ENCODE peak calls at places on chromosomes 3 and 15, in ten cellular contexts. V, I, U, R, O, M, C, Y, K and B are unnamed samples.

GRCh38 chr3:134009345-134010000 is 20.3 kb downstream of the SLCO2A1 start:
- DNase-seq in V (no peak), O (no peak), C (no peak), K (no peak), U (no peak), I (no peak), Y (peak), M (no peak), R (no peak), B (no peak)

GRCh38 chr3:151445283-151446001 is 15.4 kb downstream of the IGSF10 start:
- DNase-seq in U (no peak), I (no peak), O (no peak), V (no peak), Y (peak), C (no peak), M (peak), R (no peak), K (no peak), B (no peak)

GRCh38 chr3:72629191-72629611 is 219.0 kb downstream of the SHQ1 start:
- DNase-seq in I (no peak), U (peak), C (peak), O (no peak), K (no peak), V (no peak), M (peak), R (no peak), Y (no peak), B (no peak)

GRCh38 chr3:21914451-21914850 is 163.4 kb upstream of the ZNF385D start:
- DNase-seq in I (no peak), M (no peak), K (no peak), R (no peak), U (no peak), Y (peak), V (no peak), O (no peak), C (no peak), B (no peak)

GRCh38 chr3:56469141-56469540 is 874 bp upstream of the ERC2 start:
- DNase-seq in O (no peak), K (no peak), M (no peak), R (no peak), U (no peak), V (no peak), I (no peak), Y (no peak), C (no peak), B (no peak)

GRCh38 chr3:190076138-190076537 is 44.6 kb downstream of the P3H2 start:
- DNase-seq in K (no peak), O (no peak), U (no peak), C (no peak), V (no peak), Y (no peak), I (no peak), M (no peak), R (no peak), B (no peak)

GRCh38 chr3:32432711-32433530 is 41.3 kb downstream of the CMTM7 start:
- DNase-seq in M (no peak), V (no peak), R (no peak), I (no peak), O (peak), U (no peak), K (no peak), C (no peak), Y (peak), B (no peak)

GRCh38 chr15:59200560-59200959 is 6.1 kb upstream of the LDHAL6B start:
- DNase-seq in U (no peak), R (no peak), I (no peak), Y (no peak), O (no peak), V (no peak), M (no peak), C (no peak), K (no peak), B (no peak)

GRCh38 chr3:72887723-72888545 is at the start of gene GXYLT2:
- DNase-seq in K (no peak), U (peak), O (peak), I (no peak), V (peak), M (no peak), R (no peak), Y (peak), C (peak), B (peak)

GRCh38 chr3:31226331-31226730 is 306.4 kb upstream of the STT3B start:
- DNase-seq in U (no peak), M (no peak), R (no peak), V (peak), I (no peak), O (no peak), K (no peak), C (no peak), Y (no peak), B (no peak)

GRCh38 chr3:174873832-174874231 is 14.7 kb downstream of the NAALADL2 start:
- DNase-seq in K (no peak), M (no peak), V (no peak), O (no peak), U (no peak), I (no peak), C (no peak), Y (no peak), R (no peak), B (no peak)

GRCh38 chr15:96542130-96542770 is 211.8 kb downstream of the NR2F2 start:
- DNase-seq in K (no peak), U (no peak), R (no peak), O (no peak), M (no peak), Y (no peak), V (no peak), C (no peak), I (no peak), B (no peak)

GRCh38 chr3:150377601-150378466 is 30.3 kb upstream of the TSC22D2 start:
- DNase-seq in O (no peak), R (no peak), V (no peak), I (no peak), K (no peak), Y (no peak), M (no peak), C (no peak), U (no peak), B (no peak)

GRCh38 chr3:141360888-141361598 is 7.3 kb upstream of the ZBTB38 start:
- DNase-seq in O (no peak), R (no peak), M (no peak), V (no peak), U (peak), I (peak), Y (peak), K (peak), C (peak), B (no peak)

GRCh38 chr3:72617420-72618024 is 230.7 kb downstream of the SHQ1 start:
- DNase-seq in Y (no peak), K (no peak), V (no peak), U (no peak), O (no peak), M (no peak), I (no peak), R (no peak), C (no peak), B (no peak)

GRCh38 chr15:96270581-96271172 is 59.8 kb upstream of the NR2F2 start:
- DNase-seq in O (no peak), V (no peak), I (no peak), M (no peak), U (no peak), R (no peak), K (no peak), Y (peak), C (no peak), B (no peak)

GRCh38 chr3:98952404-98952803 is 50.9 kb upstream of the DCBLD2 start:
- DNase-seq in M (no peak), K (no peak), Y (no peak), R (no peak), V (no peak), O (no peak), I (no peak), C (no peak), U (no peak), B (no peak)

GRCh38 chr3:194255252-194256039 is 95.7 kb downstream of the CPN2 start:
- DNase-seq in M (peak), V (peak), R (no peak), Y (peak), K (no peak), C (peak), U (peak), I (no peak), O (peak), B (peak)

GRCh38 chr3:149151843-149152242 is 22.4 kb downstream of the HPS3 start:
- DNase-seq in V (no peak), K (no peak), C (no peak), I (no peak), M (no peak), U (peak), R (no peak), Y (peak), O (no peak), B (no peak)

GRCh38 chr3:87350367-87351199 is 74.2 kb upstream of the POU1F1 start:
- DNase-seq in V (no peak), C (no peak), K (no peak), Y (peak), U (peak), M (no peak), I (peak), R (peak), O (no peak), B (no peak)

GRCh38 chr3:125043599-125044151 is 12.1 kb downstream of the HEG1 start:
- DNase-seq in C (no peak), V (no peak), I (peak), O (no peak), U (no peak), R (no peak), K (no peak), M (no peak), Y (no peak), B (no peak)

GRCh38 chr3:77456881-77457280 is 417.0 kb downstream of the ROBO2 start:
- DNase-seq in Y (no peak), U (no peak), K (no peak), M (no peak), R (no peak), O (no peak), V (no peak), I (no peak), C (no peak), B (no peak)

GRCh38 chr15:22258402-22259150 is 178.2 kb downstream of the OR4M2 start:
- DNase-seq in K (no peak), V (peak), O (no peak), R (no peak), M (no peak), I (no peak), Y (no peak), C (no peak), U (no peak), B (no peak)

GRCh38 chr3:149784064-149784704 is 8.2 kb downstream of the ANKUB1 start:
- DNase-seq in O (no peak), Y (no peak), R (peak), K (no peak), C (no peak), U (peak), I (no peak), V (no peak), M (no peak), B (no peak)

GRCh38 chr3:10242182-10243065 is 5.8 kb upstream of the TATDN2 start:
- DNase-seq in V (no peak), Y (peak), R (no peak), I (no peak), C (no peak), O (peak), M (no peak), K (no peak), U (no peak), B (no peak)

GRCh38 chr3:67018105-67018788 is 20.1 kb downstream of the KBTBD8 start:
- DNase-seq in R (no peak), K (no peak), U (no peak), Y (peak), V (no peak), C (peak), M (no peak), I (no peak), O (no peak), B (peak)

GRCh38 chr3:191727338-191727737 is 266.4 kb downstream of the PYDC2 start:
- DNase-seq in I (no peak), K (no peak), U (no peak), R (no peak), C (no peak), V (no peak), M (no peak), O (no peak), Y (no peak), B (no peak)

GRCh38 chr3:143831208-143831607 is 17.1 kb downstream of the SLC9A9 start:
- DNase-seq in M (no peak), C (no peak), I (no peak), O (no peak), R (no peak), K (no peak), Y (peak), V (no peak), U (no peak), B (no peak)

GRCh38 chr3:111978833-111979688 is at the start of gene ABHD10:
- DNase-seq in V (peak), O (peak), R (peak), I (peak), U (peak), M (peak), K (peak), C (peak), Y (peak), B (peak)

GRCh38 chr3:149706905-149707304 is 45.4 kb downstream of the COMMD2 start:
- DNase-seq in I (no peak), V (no peak), R (peak), M (no peak), Y (peak), U (no peak), K (no peak), O (no peak), C (no peak), B (no peak)